ENCODE peak calls at places on chromosomes 3 and 15, in five cellular contexts. One of them, this sample, is unnamed.
A peak's percentile ranks its signal among the peaks of the same experiment; 100 is the strongest.

GRCh38 chr3:48503406-48504050 is 446 bp downstream of the SHISA5 start:
- DNase-seq in GM12878: no peak
- DNase-seq in HL-60: no peak
- DNase-seq in HepG2: no peak
- DNase-seq in SK-N-SH: no peak
- DNase-seq in this sample: peak; percentile 78

GRCh38 chr15:45921376-45921775 is 286.5 kb downstream of the SQOR start:
- DNase-seq in HepG2: peak; percentile 10
- DNase-seq in SK-N-SH: no peak
- DNase-seq in HL-60: peak; percentile 41
- DNase-seq in GM12878: no peak
- DNase-seq in this sample: no peak

GRCh38 chr3:46378426-46378942 is 7.7 kb downstream of the CCR5 start:
- DNase-seq in SK-N-SH: peak; percentile 52
- DNase-seq in GM12878: no peak
- DNase-seq in HL-60: peak; percentile 77
- DNase-seq in HepG2: peak; percentile 27
- DNase-seq in this sample: peak; percentile 83

GRCh38 chr3:41961061-41961749 is 698 bp downstream of the ULK4 start:
- DNase-seq in GM12878: no peak
- DNase-seq in HepG2: peak; percentile 30
- DNase-seq in HL-60: peak; percentile 54
- DNase-seq in SK-N-SH: peak; percentile 74
- DNase-seq in this sample: peak; percentile 13

GRCh38 chr3:172550347-172550943 is 27.2 kb upstream of the TNFSF10 start:
- DNase-seq in SK-N-SH: no peak
- DNase-seq in GM12878: no peak
- DNase-seq in HepG2: no peak
- DNase-seq in HL-60: no peak
- DNase-seq in this sample: no peak

GRCh38 chr3:2923390-2923789 is 186.8 kb downstream of the IL5RA start:
- DNase-seq in HepG2: no peak
- DNase-seq in SK-N-SH: no peak
- DNase-seq in GM12878: no peak
- DNase-seq in HL-60: no peak
- DNase-seq in this sample: no peak

GRCh38 chr3:71428841-71429609 is 154.5 kb downstream of the FOXP1 start:
- DNase-seq in HL-60: no peak
- DNase-seq in HepG2: no peak
- DNase-seq in SK-N-SH: no peak
- DNase-seq in GM12878: no peak
- DNase-seq in this sample: no peak

GRCh38 chr3:186418601-186419238 is 56.7 kb upstream of the DGKG start:
- DNase-seq in HepG2: no peak
- DNase-seq in SK-N-SH: peak; percentile 45
- DNase-seq in GM12878: no peak
- DNase-seq in HL-60: no peak
- DNase-seq in this sample: peak; percentile 40

GRCh38 chr15:70477750-70478250 is 285.6 kb downstream of the UACA start:
- DNase-seq in SK-N-SH: no peak
- DNase-seq in GM12878: no peak
- DNase-seq in HepG2: no peak
- DNase-seq in HL-60: no peak
- DNase-seq in this sample: no peak

GRCh38 chr3:129428020-129428381 is 435 bp downstream of the EFCAB12 start:
- DNase-seq in HepG2: no peak
- DNase-seq in SK-N-SH: no peak
- DNase-seq in HL-60: no peak
- DNase-seq in GM12878: no peak
- DNase-seq in this sample: no peak

GRCh38 chr3:168086541-168087260 is 9.0 kb downstream of the GOLIM4 start:
- DNase-seq in SK-N-SH: no peak
- DNase-seq in HL-60: no peak
- DNase-seq in HepG2: no peak
- DNase-seq in GM12878: no peak
- DNase-seq in this sample: no peak

GRCh38 chr15:69983696-69984265 is 113.9 kb downstream of the TLE3 start:
- DNase-seq in GM12878: no peak
- DNase-seq in HL-60: no peak
- DNase-seq in HepG2: no peak
- DNase-seq in SK-N-SH: no peak
- DNase-seq in this sample: no peak

GRCh38 chr3:25548836-25549235 is 115.9 kb downstream of the TOP2B start:
- DNase-seq in HepG2: no peak
- DNase-seq in HL-60: no peak
- DNase-seq in GM12878: no peak
- DNase-seq in SK-N-SH: no peak
- DNase-seq in this sample: no peak

GRCh38 chr3:39065197-39065596 is 13.4 kb downstream of the WDR48 start:
- DNase-seq in SK-N-SH: peak; percentile 41
- DNase-seq in GM12878: no peak
- DNase-seq in HL-60: peak; percentile 73
- DNase-seq in HepG2: peak; percentile 29
- DNase-seq in this sample: no peak

GRCh38 chr3:197718904-197719303 is 17.8 kb downstream of the RUBCN start:
- DNase-seq in GM12878: no peak
- DNase-seq in SK-N-SH: no peak
- DNase-seq in HepG2: peak; percentile 64
- DNase-seq in HL-60: no peak
- DNase-seq in this sample: no peak

GRCh38 chr3:133535971-133536634 is 37.4 kb upstream of the CDV3 start:
- DNase-seq in SK-N-SH: no peak
- DNase-seq in HL-60: no peak
- DNase-seq in GM12878: no peak
- DNase-seq in HepG2: peak; percentile 70
- DNase-seq in this sample: no peak

GRCh38 chr15:95932676-95933075 is 397.8 kb upstream of the NR2F2 start:
- DNase-seq in HepG2: no peak
- DNase-seq in GM12878: no peak
- DNase-seq in HL-60: no peak
- DNase-seq in SK-N-SH: no peak
- DNase-seq in this sample: no peak

GRCh38 chr3:24222165-24222805 is 272.4 kb downstream of the THRB start:
- DNase-seq in GM12878: no peak
- DNase-seq in HepG2: no peak
- DNase-seq in HL-60: no peak
- DNase-seq in SK-N-SH: no peak
- DNase-seq in this sample: no peak

GRCh38 chr3:7740458-7740857 is 761.2 kb upstream of the LMCD1 start:
- DNase-seq in HepG2: no peak
- DNase-seq in GM12878: no peak
- DNase-seq in SK-N-SH: no peak
- DNase-seq in HL-60: no peak
- DNase-seq in this sample: no peak

GRCh38 chr3:40137586-40138295 is 171.8 kb upstream of the EIF1B start:
- DNase-seq in HL-60: no peak
- DNase-seq in SK-N-SH: no peak
- DNase-seq in HepG2: no peak
- DNase-seq in GM12878: no peak
- DNase-seq in this sample: no peak

GRCh38 chr3:50274371-50275104 is 4.3 kb upstream of the LSMEM2 start:
- DNase-seq in HL-60: peak; percentile 79
- DNase-seq in HepG2: peak; percentile 60
- DNase-seq in GM12878: no peak
- DNase-seq in SK-N-SH: peak; percentile 83
- DNase-seq in this sample: no peak

GRCh38 chr15:74179101-74179841 is 5.8 kb downstream of the ISLR start:
- DNase-seq in HL-60: no peak
- DNase-seq in GM12878: no peak
- DNase-seq in HepG2: no peak
- DNase-seq in SK-N-SH: peak; percentile 37
- DNase-seq in this sample: no peak

DNA sequence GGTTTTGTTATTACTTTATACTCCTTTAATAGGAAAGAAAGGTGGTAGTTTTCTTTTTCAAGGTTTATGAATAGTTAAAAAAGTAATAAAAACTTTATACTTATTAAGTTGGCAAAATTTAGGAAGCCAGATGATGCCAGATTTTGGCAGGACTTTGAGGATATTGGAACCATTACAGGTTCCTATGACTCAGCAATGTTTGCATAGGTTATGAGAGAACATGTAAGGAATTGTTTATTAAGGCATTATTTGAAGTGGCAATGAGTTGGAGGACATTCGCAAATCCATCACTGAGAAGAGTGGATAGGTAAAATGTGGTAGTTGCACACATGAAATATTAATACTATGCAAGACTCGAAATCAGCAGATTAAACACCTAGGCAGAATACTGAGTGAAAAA is 29.9 kb downstream of the CDAN1 start:
- DNase-seq in GM12878: no peak
- DNase-seq in SK-N-SH: no peak
- DNase-seq in HL-60: no peak
- DNase-seq in HepG2: no peak
- DNase-seq in this sample: no peak
- TF ChIP-seq GABPA in GM12878: no peak
- TF ChIP-seq GABPA in SK-N-SH: no peak
- TF ChIP-seq GABPA in HL-60: no peak
- TF ChIP-seq GABPA in HepG2: no peak
- TF ChIP-seq GABPA in this sample: no peak

GRCh38 chr3:157921271-157921670 is 184.9 kb downstream of the SHOX2 start:
- DNase-seq in HepG2: no peak
- DNase-seq in HL-60: no peak
- DNase-seq in GM12878: no peak
- DNase-seq in SK-N-SH: no peak
- DNase-seq in this sample: no peak
- TF ChIP-seq GABPA in HepG2: no peak
- TF ChIP-seq GABPA in HL-60: no peak
- TF ChIP-seq GABPA in GM12878: no peak
- TF ChIP-seq GABPA in SK-N-SH: no peak
- TF ChIP-seq GABPA in this sample: no peak

GRCh38 chr15:79089890-79090486 is 592 bp downstream of the RASGRF1 start:
- DNase-seq in HL-60: no peak
- DNase-seq in SK-N-SH: peak; percentile 45
- DNase-seq in HepG2: no peak
- DNase-seq in GM12878: no peak
- DNase-seq in this sample: no peak
- TF ChIP-seq GABPA in HL-60: no peak
- TF ChIP-seq GABPA in SK-N-SH: no peak
- TF ChIP-seq GABPA in HepG2: no peak
- TF ChIP-seq GABPA in GM12878: no peak
- TF ChIP-seq GABPA in this sample: no peak

GRCh38 chr15:65194826-65195541 is 9.8 kb upstream of the CLPX start:
- DNase-seq in HepG2: no peak
- DNase-seq in HL-60: no peak
- DNase-seq in SK-N-SH: no peak
- DNase-seq in GM12878: no peak
- DNase-seq in this sample: no peak

GRCh38 chr15:65197337-65197645 is 12.1 kb upstream of the CLPX start:
- DNase-seq in SK-N-SH: no peak
- DNase-seq in GM12878: no peak
- DNase-seq in HepG2: no peak
- DNase-seq in HL-60: no peak
- DNase-seq in this sample: no peak

GRCh38 chr15:65198571-65198970 is 12.7 kb downstream of the CILP start:
- DNase-seq in SK-N-SH: no peak
- DNase-seq in HL-60: no peak
- DNase-seq in GM12878: no peak
- DNase-seq in HepG2: no peak
- DNase-seq in this sample: no peak

GRCh38 chr15:65196637-65197336 is 11.6 kb upstream of the CLPX start:
- DNase-seq in HL-60: no peak
- DNase-seq in HepG2: no peak
- DNase-seq in GM12878: no peak
- DNase-seq in SK-N-SH: no peak
- DNase-seq in this sample: peak; percentile 56

DNA sequence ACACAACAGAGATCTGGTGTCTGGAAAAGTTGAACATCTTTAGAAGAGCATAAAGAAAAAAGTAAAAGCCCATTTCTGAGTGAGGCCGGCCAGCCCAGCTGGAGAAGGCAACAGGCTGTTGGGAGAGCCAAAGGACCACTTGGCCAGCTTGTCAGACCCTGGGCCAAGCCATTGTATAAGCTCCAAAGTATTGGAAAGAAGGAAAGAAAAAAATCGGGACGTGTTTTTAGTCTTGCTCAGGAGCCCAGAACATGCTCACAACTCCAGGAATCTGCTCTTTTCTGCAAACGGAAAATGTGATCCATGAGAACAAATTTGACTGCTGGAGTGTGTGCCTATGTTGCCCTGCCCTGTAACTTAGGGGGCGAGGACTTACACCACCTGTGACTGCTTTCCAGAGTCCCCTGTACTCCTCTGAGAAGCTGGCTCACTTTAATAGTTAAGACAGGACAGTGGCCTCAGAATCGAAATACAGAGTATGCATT is 10.4 kb upstream of the CLPX start:
- DNase-seq in SK-N-SH: no peak
- DNase-seq in HL-60: no peak
- DNase-seq in GM12878: no peak
- DNase-seq in HepG2: no peak
- DNase-seq in this sample: no peak
- TF ChIP-seq GABPA in SK-N-SH: no peak
- TF ChIP-seq GABPA in HL-60: no peak
- TF ChIP-seq GABPA in GM12878: no peak
- TF ChIP-seq GABPA in HepG2: no peak
- TF ChIP-seq GABPA in this sample: no peak

DNA sequence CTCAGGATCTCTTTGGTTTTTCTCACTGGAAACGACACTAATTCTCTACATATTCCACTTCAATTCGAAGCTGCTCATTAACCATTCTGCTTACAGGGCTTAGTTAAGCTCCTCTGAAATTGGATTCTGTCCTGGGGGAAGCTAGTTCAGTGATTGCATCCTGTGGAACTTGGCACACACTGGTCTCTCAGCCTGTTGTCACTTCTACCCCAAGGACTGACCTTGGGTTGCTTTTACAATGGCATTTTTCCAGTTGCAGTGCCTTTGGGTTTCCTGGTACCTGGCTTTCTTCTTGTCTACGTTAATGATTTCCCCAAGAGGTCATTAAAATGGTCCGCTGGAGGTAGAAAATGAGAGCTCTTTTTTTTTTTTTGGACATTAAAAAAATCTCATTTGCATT is 33.3 kb upstream of the GABRB3 start:
- DNase-seq in HepG2: no peak
- DNase-seq in GM12878: no peak
- DNase-seq in HL-60: no peak
- DNase-seq in SK-N-SH: peak; percentile 21
- DNase-seq in this sample: no peak
- TF ChIP-seq GABPA in HepG2: no peak
- TF ChIP-seq GABPA in GM12878: no peak
- TF ChIP-seq GABPA in HL-60: no peak
- TF ChIP-seq GABPA in SK-N-SH: no peak
- TF ChIP-seq GABPA in this sample: no peak

DNA sequence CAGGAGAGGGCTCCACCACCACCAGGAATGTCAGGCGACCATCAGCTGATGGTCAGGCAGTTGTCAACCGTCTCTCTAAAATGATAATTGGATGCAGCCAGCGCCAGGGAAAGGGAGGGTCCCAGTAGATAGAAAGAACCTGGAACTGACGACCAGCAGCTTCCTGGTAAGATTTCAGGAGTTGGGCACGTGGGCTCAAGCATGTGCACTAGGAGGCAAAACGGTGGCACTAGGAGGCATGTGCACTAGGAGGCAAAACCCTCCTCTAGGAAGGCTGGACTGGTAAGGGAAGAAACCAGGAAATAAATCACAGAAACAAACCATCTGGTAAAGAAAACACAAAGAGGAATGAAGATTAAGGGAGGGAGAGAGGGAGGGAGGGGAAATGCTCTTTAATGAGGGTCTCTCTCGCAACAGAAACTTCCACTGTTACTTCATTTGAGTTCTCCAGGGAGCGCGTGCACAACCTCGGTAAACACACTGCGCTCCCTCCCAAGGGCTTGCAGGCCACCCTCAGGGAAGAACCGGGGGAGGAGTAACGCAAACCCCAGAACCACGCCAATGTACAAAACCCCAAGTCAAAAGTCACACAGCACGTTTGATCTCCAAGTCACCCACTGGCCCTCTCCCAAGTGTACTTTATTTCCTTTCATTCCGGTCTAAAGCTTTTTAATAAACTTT is 116.7 kb downstream of the XXYLT1 start:
- DNase-seq in HL-60: no peak
- DNase-seq in SK-N-SH: no peak
- DNase-seq in GM12878: no peak
- DNase-seq in HepG2: no peak
- DNase-seq in this sample: no peak
- TF ChIP-seq GABPA in HL-60: no peak
- TF ChIP-seq GABPA in SK-N-SH: no peak
- TF ChIP-seq GABPA in GM12878: no peak
- TF ChIP-seq GABPA in HepG2: no peak
- TF ChIP-seq GABPA in this sample: no peak

This sample was measured in H1.